ENCODE peak calls at places on chromosomes 2 and 18, in seven cellular contexts. F is AG09309, J is GM23338, Q is cardiac muscle cell, W is lower leg skin, Z is mucosa of descending colon, K is fibroblast of the aortic adventitia. L is an unnamed sample.

GRCh38 chr18:49974079-49974478 is 160.7 kb upstream of the ACAA2 start:
- DNase-seq in K (no peak), Q (no peak), F (no peak), W (no peak), Z (no peak), J (peak; percentile 20), L (no peak)

GRCh38 chr2:158321264-158321663 is 135.3 kb downstream of the CCDC148 start:
- DNase-seq in Q (peak; percentile 48), J (no peak), Z (no peak), W (no peak), F (no peak), K (peak; percentile 52), L (peak; percentile 26)

GRCh38 chr2:9251154-9252001 is 44.8 kb downstream of the ASAP2 start:
- DNase-seq in W (no peak), K (peak; percentile 79), J (no peak), F (peak; percentile 64), Z (no peak), Q (peak; percentile 74), L (no peak)

GRCh38 chr2:73984203-73984921 is at the start of gene TET3:
- DNase-seq in Z (peak; percentile 82), K (no peak), F (no peak), Q (no peak), J (peak; percentile 58), W (no peak), L (no peak)

GRCh38 chr2:213722564-213722963 is 438.3 kb downstream of the SPAG16 start:
- DNase-seq in W (no peak), Q (no peak), F (no peak), J (no peak), K (no peak), Z (no peak), L (no peak)

GRCh38 chr18:63346471-63347183 is 20.4 kb downstream of the KDSR start:
- DNase-seq in K (no peak), Z (no peak), Q (no peak), J (no peak), W (no peak), F (no peak), L (no peak)

GRCh38 chr18:74957588-74958224 is 251.2 kb downstream of the PTGR3 start:
- DNase-seq in Z (no peak), Q (no peak), K (no peak), J (no peak), F (no peak), W (no peak), L (no peak)

GRCh38 chr2:143001521-143001920 is 124.1 kb downstream of the KYNU start:
- DNase-seq in W (no peak), K (no peak), F (no peak), J (no peak), Q (no peak), Z (no peak), L (no peak)

GRCh38 chr18:62618735-62619134 is 95.9 kb downstream of the ZCCHC2 start:
- DNase-seq in J (no peak), W (no peak), F (no peak), Z (no peak), Q (no peak), K (no peak), L (no peak)

GRCh38 chr2:178163395-178163794 is 30.9 kb upstream of the OSBPL6 start:
- DNase-seq in Z (no peak), W (no peak), K (no peak), J (no peak), F (no peak), Q (peak; percentile 6), L (no peak)

GRCh38 chr2:178194600-178195389 is 483 bp downstream of the OSBPL6 start:
- DNase-seq in W (no peak), Z (peak; percentile 55), F (no peak), Q (peak; percentile 69), J (peak; percentile 74), K (peak; percentile 48), L (no peak)

GRCh38 chr18:13551841-13552733 is 174.3 kb downstream of the FAM210A start:
- DNase-seq in K (no peak), W (no peak), Z (peak; percentile 33), J (no peak), F (no peak), Q (no peak), L (no peak)

GRCh38 chr2:168350380-168350779 is 103.0 kb upstream of the STK39 start:
- DNase-seq in F (no peak), J (no peak), W (no peak), K (peak; percentile 7), Q (peak; percentile 24), Z (no peak), L (no peak)

GRCh38 chr2:98869868-98870267 is 66.2 kb downstream of the CRACDL start:
- DNase-seq in F (no peak), Z (peak; percentile 84), W (peak; percentile 71), K (no peak), Q (no peak), J (no peak), L (no peak)

GRCh38 chr2:38602136-38602731 is 494 bp downstream of the HNRNPLL start:
- DNase-seq in J (peak; percentile 57), Z (peak; percentile 70), Q (no peak), W (peak; percentile 26), F (no peak), K (no peak), L (no peak)

GRCh38 chr2:1612391-1613077 is 131.8 kb downstream of the PXDN start:
- DNase-seq in Q (no peak), F (no peak), K (no peak), J (no peak), W (no peak), Z (no peak), L (no peak)

GRCh38 chr2:164103271-164103670 is 367.5 kb upstream of the FIGN start:
- DNase-seq in F (no peak), K (no peak), J (peak; percentile 71), Z (no peak), Q (no peak), W (no peak), L (no peak)

GRCh38 chr18:79486356-79487197 is 90.8 kb downstream of the NFATC1 start:
- DNase-seq in Q (no peak), J (no peak), W (no peak), F (no peak), K (no peak), Z (peak; percentile 44), L (no peak)

GRCh38 chr18:6437937-6438818 is 23.5 kb upstream of the L3MBTL4 start:
- DNase-seq in Z (no peak), W (no peak), J (no peak), F (no peak), K (no peak), Q (no peak), L (no peak)

DNA sequence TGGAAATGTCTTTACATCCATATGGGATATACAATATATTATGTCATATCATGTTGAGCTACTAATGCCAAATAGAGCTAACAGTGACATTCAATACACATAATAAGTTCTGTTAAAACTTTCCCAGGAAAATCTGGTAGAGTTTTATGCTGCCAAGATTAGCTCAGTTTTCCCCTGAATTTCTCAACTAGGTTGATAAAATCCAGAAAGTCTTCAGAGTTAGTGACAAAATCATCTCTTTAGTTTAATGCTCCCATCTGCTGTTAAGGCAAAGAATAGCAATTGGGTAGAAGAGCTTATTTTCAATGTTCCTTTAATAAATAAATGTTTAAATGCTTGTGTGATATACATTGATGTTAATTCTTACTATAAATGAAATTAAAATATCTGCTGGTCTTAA is 10.0 kb downstream of the COL3A1 start:
- DNase-seq in J (peak; percentile 20), Z (no peak), Q (peak; percentile 62), W (no peak), F (no peak), K (peak; percentile 88), L (peak; percentile 74)
- TF ChIP-seq CTCF in J (peak; percentile 40), Z (no peak), Q (peak; percentile 30), W (no peak), F (peak; percentile 43), K (peak; percentile 48), L (peak; percentile 42)

GRCh38 chr2:66866331-66867037 is 431.6 kb downstream of the MEIS1 start:
- DNase-seq in J (no peak), F (no peak), Q (no peak), K (no peak), W (no peak), Z (no peak), L (no peak)

GRCh38 chr2:66862871-66863650 is 428.1 kb downstream of the MEIS1 start:
- DNase-seq in Q (peak; percentile 74), J (no peak), K (peak; percentile 85), Z (no peak), F (no peak), W (no peak), L (no peak)

GRCh38 chr2:66869076-66869475 is 434.2 kb downstream of the MEIS1 start:
- DNase-seq in W (no peak), K (peak; percentile 86), J (no peak), Z (no peak), Q (peak; percentile 71), F (peak; percentile 70), L (no peak)

GRCh38 chr2:66865161-66865560 is 430.2 kb downstream of the MEIS1 start:
- DNase-seq in W (no peak), Q (no peak), K (no peak), J (no peak), Z (no peak), F (no peak), L (no peak)

DNA sequence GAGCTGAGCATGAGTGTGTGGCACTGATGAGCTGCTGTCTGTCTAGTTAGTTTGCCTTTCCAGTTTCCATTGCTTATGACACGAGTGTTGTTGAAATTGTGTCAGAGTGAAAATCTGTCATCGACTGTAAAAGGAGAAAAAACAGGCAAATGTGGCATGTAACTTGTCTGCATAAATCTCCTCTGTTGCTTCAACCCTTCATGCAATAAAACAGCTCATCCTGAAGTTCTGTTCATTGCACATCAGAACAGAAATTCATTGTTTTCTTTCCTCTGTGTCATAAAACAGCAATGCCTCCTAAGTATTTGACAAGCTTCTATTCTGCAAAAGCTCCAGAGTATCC is 432.1 kb downstream of the MEIS1 start:
- DNase-seq in W (no peak), F (no peak), J (no peak), Q (no peak), Z (no peak), K (no peak), L (no peak)
- H3K4me3 ChIP-seq in W (no peak overlapping the region), F (no peak overlapping the region), J (no peak overlapping the region), Q (no peak overlapping the region), Z (no peak overlapping the region), K (no peak overlapping the region), L (no peak overlapping the region)

GRCh38 chr18:23894661-23895175 is 119.8 kb upstream of the TTC39C start:
- DNase-seq in Q (no peak), W (no peak), K (no peak), J (no peak), F (no peak), Z (no peak), L (no peak)
- TF ChIP-seq CTCF in Q (no peak), W (no peak), K (no peak), J (no peak), F (no peak), Z (no peak), L (no peak)

GRCh38 chr2:112488201-112488600 is 6.2 kb downstream of the TTL start:
- DNase-seq in Q (no peak), Z (no peak), K (no peak), J (no peak), F (no peak), W (no peak), L (no peak)

GRCh38 chr2:112493048-112493447 is 11.1 kb downstream of the TTL start:
- DNase-seq in Z (no peak), F (no peak), K (no peak), Q (peak; percentile 13), J (peak; percentile 12), W (no peak), L (no peak)

GRCh38 chr2:112491946-112492345 is 10.0 kb downstream of the TTL start:
- DNase-seq in F (no peak), J (no peak), Z (no peak), K (no peak), W (no peak), Q (no peak), L (no peak)

GRCh38 chr2:112494839-112495238 is 12.9 kb downstream of the TTL start:
- DNase-seq in K (no peak), Z (no peak), W (no peak), J (no peak), F (no peak), Q (no peak), L (no peak)

GRCh38 chr2:112493858-112494648 is 12.1 kb downstream of the TTL start:
- DNase-seq in Z (no peak), W (no peak), Q (peak; percentile 60), J (no peak), F (no peak), K (peak; percentile 53), L (no peak)
- H3K4me3 ChIP-seq in Z (no peak overlapping the region), W (no peak overlapping the region), Q (no peak overlapping the region), J (no peak overlapping the region), F (no peak overlapping the region), K (no peak overlapping the region), L (no peak overlapping the region)